ENCODE peak calls at places on chromosomes 11 and 22, in nine cellular contexts. H is stimulated activated CD4-positive, alpha-beta T cell treated with anti-CD3 and anti-CD28 coated beads, Interleukin-2, amount 100 ng/mL, for 24 hours; A is CD8-positive, alpha-beta T cell; L is activated CD4-positive, alpha-beta memory T cell treated with anti-CD3 and anti-CD28 coated beads, Interleukin-2, amount 10 ng/mL, durations not matched to agents 7 days and 5 days; T is activated T-helper 1 cell treated with anti-CD3 and anti-CD28 coated beads, Interleukin-2, amount 50 U/mL, for 16 hours; Z is fibroblast of the conjunctiva; B is substantia nigra; E is stimulated activated CD8-positive, alpha-beta memory T cell treated with anti-CD3 and anti-CD28 coated beads, Interleukin-4, amount 100 ng/mL, for 4 hours; Q is HFFc6. J is an unnamed sample.

GRCh38 chr22:50260801-50261614 is 475 bp downstream of the MAPK12 start:
- DNase-seq in H (peak; percentile 59), A (no peak), L (no peak), T (no peak), Z (no peak), B (peak; percentile 60), E (no peak), Q (peak; percentile 49), J (peak; percentile 50)

GRCh38 chr22:25176175-25176574 is 23.5 kb upstream of the CRYBB3 start:
- DNase-seq in H (no peak), A (no peak), L (no peak), T (no peak), Z (no peak), B (no peak), E (no peak), Q (no peak), J (no peak)

GRCh38 chr11:112880454-112880853 is 80.8 kb upstream of the NCAM1 start:
- DNase-seq in H (no peak), A (peak; percentile 20), L (peak; percentile 40), T (no peak), Z (no peak), B (no peak), E (no peak), Q (no peak), J (no peak)

GRCh38 chr22:37808294-37808657 is 542 bp downstream of the GCAT start:
- DNase-seq in H (no peak), A (no peak), L (no peak), T (no peak), Z (no peak), B (no peak), E (no peak), Q (peak; percentile 46), J (no peak)

GRCh38 chr11:65391007-65391406 is 4.6 kb downstream of the FRMD8 start:
- DNase-seq in H (no peak), A (no peak), L (no peak), T (no peak), Z (no peak), B (no peak), E (no peak), Q (peak; percentile 30), J (no peak)

GRCh38 chr11:65540290-65541092 is 15.6 kb downstream of the SCYL1 start:
- DNase-seq in H (peak; percentile 91), A (peak; percentile 88), L (peak; percentile 92), T (peak; percentile 77), Z (peak; percentile 73), B (peak; percentile 84), E (peak; percentile 70), Q (peak; percentile 81), J (peak; percentile 92)

GRCh38 chr11:45089845-45090499 is 56.5 kb upstream of the PRDM11 start:
- DNase-seq in H (no peak), A (no peak), L (peak; percentile 31), T (no peak), Z (peak; percentile 59), B (no peak), E (no peak), Q (peak; percentile 32), J (no peak)

GRCh38 chr22:35418726-35419125 is 18.8 kb downstream of the MCM5 start:
- DNase-seq in H (no peak), A (no peak), L (no peak), T (no peak), Z (no peak), B (no peak), E (no peak), Q (no peak), J (peak; percentile 27)

GRCh38 chr11:128757235-128757711 is 63.4 kb downstream of the FLI1 start:
- DNase-seq in H (peak; percentile 63), A (peak; percentile 71), L (peak; percentile 77), T (peak; percentile 47), Z (no peak), B (peak; percentile 15), E (peak; percentile 52), Q (peak; percentile 31), J (peak; percentile 79)

GRCh38 chr11:62710001-62710345 is 2.5 kb downstream of the GNG3 start:
- DNase-seq in H (peak; percentile 21), A (peak; percentile 25), L (peak; percentile 41), T (no peak), Z (no peak), B (no peak), E (no peak), Q (no peak), J (peak; percentile 56)

GRCh38 chr22:18023509-18024275 is 669 bp downstream of the MICAL3 start:
- DNase-seq in H (peak; percentile 53), A (no peak), L (peak; percentile 22), T (peak; percentile 4), Z (peak; percentile 57), B (peak; percentile 54), E (no peak), Q (peak; percentile 76), J (peak; percentile 38)

GRCh38 chr22:46077669-46078099 is 72.6 kb upstream of the PPARA start:
- DNase-seq in H (no peak), A (no peak), L (no peak), T (no peak), Z (no peak), B (no peak), E (no peak), Q (no peak), J (peak; percentile 9)

GRCh38 chr11:3087821-3088800 is 30.9 kb upstream of the CARS1 start:
- DNase-seq in H (no peak), A (no peak), L (no peak), T (no peak), Z (no peak), B (no peak), E (no peak), Q (peak; percentile 17), J (no peak)

GRCh38 chr11:34585870-34586654 is 34.8 kb upstream of the EHF start:
- DNase-seq in H (no peak), A (no peak), L (no peak), T (no peak), Z (peak; percentile 63), B (no peak), E (no peak), Q (peak; percentile 56), J (no peak)

GRCh38 chr22:38751422-38752346 is 4.1 kb downstream of the SUN2 start:
- DNase-seq in H (peak; percentile 68), A (peak; percentile 86), L (peak; percentile 89), T (peak; percentile 56), Z (no peak), B (no peak), E (peak; percentile 42), Q (no peak), J (peak; percentile 91)

GRCh38 chr11:132999031-132999430 is 533.3 kb downstream of the OPCML start:
- DNase-seq in H (no peak), A (no peak), L (no peak), T (no peak), Z (no peak), B (no peak), E (no peak), Q (no peak), J (no peak)

GRCh38 chr11:115872418-115872817 is 368.2 kb upstream of the CADM1 start:
- DNase-seq in H (no peak), A (no peak), L (no peak), T (no peak), Z (no peak), B (no peak), E (no peak), Q (no peak), J (no peak)

GRCh38 chr11:77779935-77780334 is 40.6 kb downstream of the RSF1 start:
- DNase-seq in H (no peak), A (no peak), L (no peak), T (no peak), Z (peak; percentile 6), B (no peak), E (no peak), Q (peak; percentile 42), J (no peak)

GRCh38 chr11:130425156-130425555 is 3.3 kb downstream of the ADAMTS8 start:
- DNase-seq in H (no peak), A (no peak), L (no peak), T (no peak), Z (no peak), B (no peak), E (no peak), Q (no peak), J (no peak)

GRCh38 chr11:94281321-94281720 is 23.1 kb upstream of the IZUMO1R start:
- DNase-seq in H (no peak), A (no peak), L (no peak), T (no peak), Z (no peak), B (no peak), E (no peak), Q (no peak), J (no peak)

GRCh38 chr11:1572200-1573076 is at the start of gene DUSP8:
- DNase-seq in H (peak; percentile 91), A (peak; percentile 92), L (peak; percentile 92), T (peak; percentile 93), Z (peak; percentile 40), B (peak; percentile 85), E (peak; percentile 89), Q (peak; percentile 67), J (peak; percentile 92)

GRCh38 chr11:19426022-19426718 is 185.4 kb upstream of the E2F8 start:
- DNase-seq in H (no peak), A (no peak), L (no peak), T (no peak), Z (no peak), B (no peak), E (no peak), Q (no peak), J (no peak)

GRCh38 chr11:62806611-62807121 is 1.4 kb upstream of the NXF1 start:
- DNase-seq in H (no peak), A (no peak), L (no peak), T (no peak), Z (no peak), B (no peak), E (no peak), Q (peak; percentile 22), J (no peak)

GRCh38 chr11:371051-371450 is 1.8 kb downstream of the B4GALNT4 start:
- DNase-seq in H (no peak), A (no peak), L (no peak), T (no peak), Z (no peak), B (no peak), E (no peak), Q (no peak), J (no peak)

GRCh38 chr11:122983438-122984185 is 2.0 kb upstream of the BSX start:
- DNase-seq in H (no peak), A (no peak), L (no peak), T (no peak), Z (no peak), B (no peak), E (no peak), Q (no peak), J (no peak)

GRCh38 chr11:105244157-105244820 is 104.7 kb upstream of the CARD18 start:
- DNase-seq in H (no peak), A (no peak), L (no peak), T (no peak), Z (peak; percentile 72), B (no peak), E (no peak), Q (peak; percentile 91), J (no peak)

GRCh38 chr22:30754971-30755759 is 60.5 kb downstream of the OSBP2 start:
- DNase-seq in H (peak; percentile 58), A (peak; percentile 47), L (peak; percentile 74), T (peak; percentile 21), Z (peak; percentile 77), B (peak; percentile 36), E (no peak), Q (peak; percentile 64), J (peak; percentile 73)

GRCh38 chr11:73565804-73566203 is 32.1 kb downstream of the FAM168A start:
- DNase-seq in H (no peak), A (no peak), L (no peak), T (no peak), Z (no peak), B (no peak), E (no peak), Q (no peak), J (no peak)

GRCh38 chr22:50191041-50191740 is 5.5 kb downstream of the TRABD start:
- DNase-seq in H (peak; percentile 69), A (peak; percentile 81), L (peak; percentile 82), T (peak; percentile 63), Z (no peak), B (no peak), E (peak; percentile 60), Q (no peak), J (peak; percentile 85)

GRCh38 chr11:79940976-79941735 is 500.3 kb upstream of the TENM4 start:
- DNase-seq in H (no peak), A (no peak), L (no peak), T (no peak), Z (no peak), B (no peak), E (no peak), Q (peak; percentile 37), J (no peak)

GRCh38 chr22:29121124-29121523 is 48.3 kb downstream of the KREMEN1 start:
- DNase-seq in H (no peak), A (no peak), L (no peak), T (no peak), Z (peak; percentile 43), B (no peak), E (no peak), Q (no peak), J (no peak)

J was measured in activated naive CD4-positive, alpha-beta T cell treated with anti-CD3 and anti-CD28 coated beads, Interleukin-2, amount 10 ng/mL, durations not matched to agents 7 days and 5 days.